ENCODE peak calls at places on chromosome 6, in seven cellular contexts. Y is endothelial cell of umbilical vein, Q is mesendoderm, I is K562, M is endodermal cell, F is GM12878, L is kidney. X is an unnamed sample.

GRCh38 chr6:46042355-46042999 is 26.8 kb upstream of the CLIC5 start:
- DNase-seq in F (no peak), Y (peak), M (peak), L (no peak), I (peak), Q (peak), X (peak)

GRCh38 chr6:39997101-39997635 is 62.9 kb upstream of the MOCS1 start:
- DNase-seq in Y (no peak), M (no peak), Q (no peak), F (no peak), L (no peak), I (no peak), X (no peak)

GRCh38 chr6:51007237-51007636 is 188.6 kb downstream of the TFAP2B start:
- DNase-seq in M (no peak), Q (no peak), F (no peak), Y (no peak), L (no peak), I (no peak), X (no peak)

GRCh38 chr6:37698264-37699137 is 818 bp upstream of the MDGA1 start:
- DNase-seq in Q (peak), Y (peak), F (no peak), L (no peak), I (peak), M (peak), X (peak)

GRCh38 chr6:145761584-145761983 is 26.3 kb upstream of the EPM2A start:
- DNase-seq in Q (no peak), I (no peak), M (no peak), L (no peak), F (no peak), Y (no peak), X (no peak)

GRCh38 chr6:92847988-92848387 is 571.4 kb downstream of the EPHA7 start:
- DNase-seq in I (no peak), F (no peak), L (no peak), Q (peak), Y (no peak), M (no peak), X (no peak)

GRCh38 chr6:133645000-133645619 is 243.8 kb upstream of the TCF21 start:
- DNase-seq in Q (peak), L (no peak), Y (no peak), I (no peak), M (no peak), F (no peak), X (no peak)

GRCh38 chr6:154509421-154510143 is 903 bp downstream of the CNKSR3 start:
- DNase-seq in L (peak), Q (peak), Y (peak), M (peak), I (peak), F (no peak), X (peak)

GRCh38 chr6:5208039-5208438 is 52.7 kb downstream of the LYRM4 start:
- DNase-seq in Y (no peak), F (no peak), L (no peak), Q (no peak), M (no peak), I (no peak), X (no peak)

GRCh38 chr6:22149501-22150490 is 147.0 kb downstream of the PRL start:
- DNase-seq in Q (no peak), F (no peak), I (no peak), M (no peak), L (no peak), Y (no peak), X (no peak)

GRCh38 chr6:40409143-40409542 is 178.0 kb downstream of the LRFN2 start:
- DNase-seq in F (no peak), Y (no peak), I (no peak), Q (peak), M (no peak), L (no peak), X (no peak)

GRCh38 chr6:12137480-12137879 is 125.4 kb downstream of the HIVEP1 start:
- DNase-seq in F (no peak), Q (no peak), M (no peak), I (no peak), L (no peak), Y (peak), X (peak)

GRCh38 chr6:3293271-3294155 is 34.8 kb downstream of the PSMG4 start:
- DNase-seq in F (no peak), Q (no peak), I (peak), L (peak), M (peak), Y (no peak), X (no peak)

GRCh38 chr6:81812416-81812815 is 59.9 kb upstream of the TENT5A start:
- DNase-seq in I (no peak), F (no peak), L (no peak), M (no peak), Q (no peak), Y (no peak), X (no peak)

GRCh38 chr6:46128476-46128875 is 1.3 kb upstream of the ENPP4 start:
- DNase-seq in I (no peak), M (no peak), Q (no peak), F (no peak), Y (no peak), L (no peak), X (no peak)

GRCh38 chr6:24780206-24780605 is 5.5 kb downstream of the GMNN start:
- DNase-seq in M (no peak), Q (no peak), F (no peak), Y (no peak), I (no peak), L (no peak), X (no peak)
- H3K27ac ChIP-seq in M (no peak), Q (no peak), F (peak), Y (no peak), I (no peak), L (no peak), X (peak)

GRCh38 chr6:150932976-150933375 is 67.5 kb downstream of the MTHFD1L start:
- DNase-seq in Y (no peak), L (no peak), Q (no peak), M (no peak), F (no peak), I (no peak), X (no peak)
- H3K9ac ChIP-seq in Y (no peak), L (no peak), Q (no peak), M (no peak), F (no peak), I (no peak), X (no peak)

DNA sequence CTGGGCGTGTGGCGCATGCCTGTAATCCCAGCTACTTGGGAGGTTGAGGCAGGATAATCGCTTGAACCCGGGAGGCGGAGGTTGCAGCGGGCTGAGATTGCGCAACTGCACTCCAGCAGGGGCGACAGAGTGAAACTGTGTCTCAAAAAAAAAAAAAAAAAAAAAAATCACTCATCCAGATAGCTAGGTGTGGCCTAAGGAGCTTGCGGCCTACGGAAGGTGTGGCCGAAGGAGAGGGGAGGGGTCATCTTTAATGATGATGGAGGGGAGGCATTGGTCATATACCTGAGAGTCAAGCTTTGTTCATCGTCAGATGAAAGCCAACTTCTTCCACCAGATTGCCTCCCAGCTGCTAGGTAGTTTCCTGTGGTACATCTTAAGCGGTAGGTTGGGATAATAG is 801 bp upstream of the PPARD start:
- DNase-seq in L (no peak), M (peak), Q (peak), Y (no peak), F (no peak), I (peak), X (no peak)
- H3K27ac ChIP-seq in L (no peak), M (no peak), Q (no peak), Y (no peak), F (no peak), I (no peak), X (peak)

DNA sequence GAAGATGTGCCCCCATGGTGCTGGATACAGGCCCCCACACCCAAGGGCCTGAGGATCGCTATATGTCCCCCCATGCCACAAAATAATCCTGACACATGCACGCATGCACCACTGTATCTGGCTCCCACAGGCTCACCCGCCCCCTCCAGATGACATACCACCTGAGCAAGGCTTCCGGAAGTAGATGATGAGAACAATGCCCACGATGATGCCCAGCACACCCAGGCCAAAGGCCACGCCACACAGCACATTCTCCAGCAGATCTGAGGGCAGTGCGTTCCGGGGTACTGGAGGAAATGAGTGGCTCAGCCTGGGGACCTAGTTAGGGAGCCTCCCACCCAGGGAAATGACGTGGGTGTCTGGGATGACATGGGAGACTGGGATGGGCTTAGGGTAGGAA is 3.8 kb downstream of the HLA-DMA start:
- DNase-seq in Y (no peak), F (no peak), L (no peak), Q (no peak), M (no peak), I (peak), X (no peak)
- H3K9ac ChIP-seq in Y (no peak), F (no peak), L (no peak), Q (no peak), M (no peak), I (no peak), X (no peak)

DNA sequence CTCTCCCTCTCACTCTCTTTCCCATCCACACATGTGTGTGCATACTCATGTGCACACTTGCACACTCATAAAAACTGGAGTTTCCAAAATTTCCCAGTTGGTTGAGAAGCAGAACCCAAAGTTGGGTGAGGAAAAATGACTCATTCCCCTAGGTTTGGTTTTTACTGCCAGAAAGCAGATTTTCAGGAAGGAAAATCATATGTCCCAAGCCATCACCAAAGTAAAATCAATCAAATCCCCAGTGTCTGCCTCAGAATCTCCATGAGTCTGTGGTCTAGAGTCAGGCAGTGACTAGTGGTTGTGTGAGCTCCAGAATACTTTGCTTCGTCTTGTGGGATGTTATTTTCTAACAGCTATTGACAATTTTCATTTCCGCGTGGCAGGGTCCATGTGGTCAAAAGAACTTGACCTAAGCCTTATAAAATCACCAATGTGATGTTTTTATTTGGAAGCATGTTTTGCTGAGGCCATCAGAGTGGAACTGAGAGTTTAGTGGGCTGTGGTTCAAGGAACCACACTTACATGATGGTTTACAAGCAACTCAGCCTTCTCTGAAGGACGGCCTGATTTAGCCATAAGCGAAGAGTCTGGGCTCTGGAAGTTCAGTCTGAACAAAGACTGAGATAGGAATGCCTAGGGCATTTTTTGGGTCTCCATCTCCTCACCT is 81.9 kb upstream of the CCN6 start:
- DNase-seq in I (no peak), F (no peak), Q (no peak), Y (no peak), L (no peak), M (no peak), X (no peak)
- H3K27ac ChIP-seq in I (no peak), F (no peak), Q (no peak), Y (peak), L (no peak), M (no peak), X (no peak)

GRCh38 chr6:56955171-56956155 is 556 bp downstream of the BEND6 start:
- DNase-seq in I (peak), Y (peak), Q (peak), L (peak), M (peak), F (peak), X (peak)
- H3K9ac ChIP-seq in I (peak), Y (peak), Q (peak), L (no peak), M (peak), F (peak), X (peak)

X was measured in PC-3.